ENCODE peak calls at places on chromosomes 1 and 21, in nine cellular contexts. One of them, this sample, is unnamed. For H3K9me3 and H3K36me3, the result is how much of the 10 kb centered on the place peaks cover.

GRCh38 chr1:24438423-24438901 is 22.9 kb downstream of the NIPAL3 start:
- DNase-seq in PC-9: no peak
- DNase-seq in ovary: no peak
- DNase-seq in OCI-LY7: no peak
- DNase-seq in psoas muscle: peak
- DNase-seq in CD8-positive, alpha-beta T cell: no peak
- DNase-seq in astrocyte: no peak
- DNase-seq in A673: no peak
- DNase-seq in suprapubic skin: peak
- DNase-seq in this sample: no peak

GRCh38 chr1:35637401-35637809 is 3.9 kb downstream of the PSMB2 start:
- DNase-seq in astrocyte: peak
- DNase-seq in A673: peak
- DNase-seq in psoas muscle: no peak
- DNase-seq in CD8-positive, alpha-beta T cell: no peak
- DNase-seq in ovary: no peak
- DNase-seq in OCI-LY7: peak
- DNase-seq in suprapubic skin: no peak
- DNase-seq in PC-9: peak
- DNase-seq in this sample: no peak

GRCh38 chr1:115865704-115866380 is 24.9 kb upstream of the NHLH2 start:
- DNase-seq in psoas muscle: no peak
- DNase-seq in ovary: no peak
- DNase-seq in suprapubic skin: no peak
- DNase-seq in OCI-LY7: no peak
- DNase-seq in PC-9: no peak
- DNase-seq in A673: no peak
- DNase-seq in astrocyte: no peak
- DNase-seq in CD8-positive, alpha-beta T cell: no peak
- DNase-seq in this sample: no peak

GRCh38 chr1:184160236-184160635 is 108.7 kb downstream of the TSEN15 start:
- DNase-seq in psoas muscle: no peak
- DNase-seq in suprapubic skin: no peak
- DNase-seq in OCI-LY7: no peak
- DNase-seq in astrocyte: peak
- DNase-seq in PC-9: peak
- DNase-seq in ovary: no peak
- DNase-seq in CD8-positive, alpha-beta T cell: no peak
- DNase-seq in A673: peak
- DNase-seq in this sample: no peak

GRCh38 chr1:173410133-173410793 is 66.9 kb upstream of the PRDX6 start:
- DNase-seq in PC-9: no peak
- DNase-seq in astrocyte: peak
- DNase-seq in ovary: no peak
- DNase-seq in CD8-positive, alpha-beta T cell: no peak
- DNase-seq in OCI-LY7: peak
- DNase-seq in suprapubic skin: no peak
- DNase-seq in psoas muscle: no peak
- DNase-seq in A673: no peak
- DNase-seq in this sample: no peak

GRCh38 chr1:202501281-202501680 is 152.8 kb downstream of the PPP1R12B start:
- DNase-seq in A673: peak
- DNase-seq in psoas muscle: no peak
- DNase-seq in OCI-LY7: peak
- DNase-seq in PC-9: no peak
- DNase-seq in CD8-positive, alpha-beta T cell: no peak
- DNase-seq in ovary: no peak
- DNase-seq in suprapubic skin: no peak
- DNase-seq in astrocyte: peak
- DNase-seq in this sample: peak

GRCh38 chr1:97094257-97094972 is 372.8 kb downstream of the PTBP2 start:
- DNase-seq in A673: peak
- DNase-seq in CD8-positive, alpha-beta T cell: no peak
- DNase-seq in ovary: no peak
- DNase-seq in astrocyte: peak
- DNase-seq in suprapubic skin: no peak
- DNase-seq in psoas muscle: no peak
- DNase-seq in OCI-LY7: no peak
- DNase-seq in PC-9: peak
- DNase-seq in this sample: no peak

GRCh38 chr1:180626711-180627110 is 5.1 kb upstream of the XPR1 start:
- DNase-seq in CD8-positive, alpha-beta T cell: no peak
- DNase-seq in OCI-LY7: no peak
- DNase-seq in A673: no peak
- DNase-seq in astrocyte: no peak
- DNase-seq in PC-9: no peak
- DNase-seq in suprapubic skin: no peak
- DNase-seq in ovary: no peak
- DNase-seq in psoas muscle: no peak
- DNase-seq in this sample: no peak

GRCh38 chr1:6178751-6179563 is 1.2 kb downstream of the CHD5 start:
- DNase-seq in OCI-LY7: no peak
- DNase-seq in psoas muscle: no peak
- DNase-seq in A673: no peak
- DNase-seq in astrocyte: no peak
- DNase-seq in CD8-positive, alpha-beta T cell: no peak
- DNase-seq in ovary: no peak
- DNase-seq in PC-9: no peak
- DNase-seq in suprapubic skin: no peak
- DNase-seq in this sample: no peak

GRCh38 chr1:187892640-187893039 is 1063.9 kb downstream of the PLA2G4A start:
- DNase-seq in ovary: no peak
- DNase-seq in A673: no peak
- DNase-seq in psoas muscle: no peak
- DNase-seq in astrocyte: no peak
- DNase-seq in CD8-positive, alpha-beta T cell: no peak
- DNase-seq in suprapubic skin: no peak
- DNase-seq in OCI-LY7: no peak
- DNase-seq in PC-9: no peak
- DNase-seq in this sample: no peak

GRCh38 chr1:204102719-204103118 is 29.8 kb downstream of the SOX13 start:
- DNase-seq in A673: no peak
- DNase-seq in psoas muscle: no peak
- DNase-seq in astrocyte: peak
- DNase-seq in ovary: no peak
- DNase-seq in PC-9: peak
- DNase-seq in CD8-positive, alpha-beta T cell: no peak
- DNase-seq in suprapubic skin: no peak
- DNase-seq in OCI-LY7: no peak
- DNase-seq in this sample: no peak

GRCh38 chr1:173084292-173084691 is 33.6 kb upstream of the TNFSF18 start:
- DNase-seq in psoas muscle: no peak
- DNase-seq in CD8-positive, alpha-beta T cell: no peak
- DNase-seq in A673: no peak
- DNase-seq in OCI-LY7: no peak
- DNase-seq in astrocyte: peak
- DNase-seq in PC-9: no peak
- DNase-seq in suprapubic skin: no peak
- DNase-seq in ovary: no peak
- DNase-seq in this sample: no peak

GRCh38 chr1:96710708-96711477 is 10.7 kb upstream of the PTBP2 start:
- DNase-seq in A673: no peak
- DNase-seq in ovary: no peak
- DNase-seq in OCI-LY7: no peak
- DNase-seq in psoas muscle: no peak
- DNase-seq in astrocyte: peak
- DNase-seq in CD8-positive, alpha-beta T cell: no peak
- DNase-seq in PC-9: no peak
- DNase-seq in suprapubic skin: no peak
- DNase-seq in this sample: no peak

GRCh38 chr1:3185896-3186525 is 117.0 kb downstream of the PRDM16 start:
- DNase-seq in PC-9: no peak
- DNase-seq in ovary: no peak
- DNase-seq in suprapubic skin: no peak
- DNase-seq in OCI-LY7: no peak
- DNase-seq in A673: no peak
- DNase-seq in psoas muscle: no peak
- DNase-seq in astrocyte: no peak
- DNase-seq in CD8-positive, alpha-beta T cell: no peak
- DNase-seq in this sample: no peak
- H3K9me3 ChIP-seq in PC-9: under half
- H3K9me3 ChIP-seq in ovary: under half
- H3K9me3 ChIP-seq in suprapubic skin: under half
- H3K9me3 ChIP-seq in OCI-LY7: under half
- H3K9me3 ChIP-seq in A673: under half
- H3K9me3 ChIP-seq in psoas muscle: under half
- H3K9me3 ChIP-seq in astrocyte: under half
- H3K9me3 ChIP-seq in CD8-positive, alpha-beta T cell: under half
- H3K9me3 ChIP-seq in this sample: under half

GRCh38 chr1:211749251-211749650 is 73.8 kb upstream of the NEK2 start:
- DNase-seq in A673: no peak
- DNase-seq in suprapubic skin: no peak
- DNase-seq in PC-9: no peak
- DNase-seq in CD8-positive, alpha-beta T cell: no peak
- DNase-seq in OCI-LY7: no peak
- DNase-seq in astrocyte: no peak
- DNase-seq in psoas muscle: no peak
- DNase-seq in ovary: no peak
- DNase-seq in this sample: no peak
- H3K36me3 ChIP-seq in A673: under half
- H3K36me3 ChIP-seq in suprapubic skin: under half
- H3K36me3 ChIP-seq in PC-9: under half
- H3K36me3 ChIP-seq in CD8-positive, alpha-beta T cell: under half
- H3K36me3 ChIP-seq in OCI-LY7: under half
- H3K36me3 ChIP-seq in astrocyte: under half
- H3K36me3 ChIP-seq in psoas muscle: half or more
- H3K36me3 ChIP-seq in ovary: under half
- H3K36me3 ChIP-seq in this sample: under half

GRCh38 chr21:46228345-46229051 is at the start of gene LSS:
- DNase-seq in ovary: peak
- DNase-seq in OCI-LY7: peak
- DNase-seq in PC-9: peak
- DNase-seq in suprapubic skin: peak
- DNase-seq in A673: peak
- DNase-seq in psoas muscle: peak
- DNase-seq in CD8-positive, alpha-beta T cell: peak
- DNase-seq in astrocyte: peak
- DNase-seq in this sample: peak

GRCh38 chr21:46229133-46229922 is 754 bp upstream of the LSS start:
- DNase-seq in OCI-LY7: no peak
- DNase-seq in ovary: peak
- DNase-seq in PC-9: no peak
- DNase-seq in CD8-positive, alpha-beta T cell: no peak
- DNase-seq in A673: no peak
- DNase-seq in psoas muscle: no peak
- DNase-seq in suprapubic skin: no peak
- DNase-seq in astrocyte: no peak
- DNase-seq in this sample: no peak

GRCh38 chr21:46226146-46226545 is 2.4 kb downstream of the LSS start:
- DNase-seq in CD8-positive, alpha-beta T cell: no peak
- DNase-seq in astrocyte: no peak
- DNase-seq in suprapubic skin: no peak
- DNase-seq in A673: no peak
- DNase-seq in psoas muscle: no peak
- DNase-seq in OCI-LY7: no peak
- DNase-seq in PC-9: no peak
- DNase-seq in ovary: no peak
- DNase-seq in this sample: no peak

GRCh38 chr21:46227811-46228344 is 696 bp downstream of the LSS start:
- DNase-seq in PC-9: no peak
- DNase-seq in suprapubic skin: no peak
- DNase-seq in psoas muscle: no peak
- DNase-seq in astrocyte: no peak
- DNase-seq in ovary: no peak
- DNase-seq in OCI-LY7: peak
- DNase-seq in CD8-positive, alpha-beta T cell: no peak
- DNase-seq in A673: no peak
- DNase-seq in this sample: no peak

GRCh38 chr21:46226920-46227599 is 1.5 kb downstream of the LSS start:
- DNase-seq in CD8-positive, alpha-beta T cell: no peak
- DNase-seq in astrocyte: peak
- DNase-seq in A673: peak
- DNase-seq in suprapubic skin: no peak
- DNase-seq in ovary: no peak
- DNase-seq in psoas muscle: no peak
- DNase-seq in PC-9: no peak
- DNase-seq in OCI-LY7: peak
- DNase-seq in this sample: peak
- H3K4me3 ChIP-seq in CD8-positive, alpha-beta T cell: peak
- H3K4me3 ChIP-seq in astrocyte: peak
- H3K4me3 ChIP-seq in A673: peak
- H3K4me3 ChIP-seq in suprapubic skin: peak
- H3K4me3 ChIP-seq in ovary: peak
- H3K4me3 ChIP-seq in psoas muscle: peak
- H3K4me3 ChIP-seq in PC-9: peak
- H3K4me3 ChIP-seq in OCI-LY7: peak
- H3K4me3 ChIP-seq in this sample: peak

GRCh38 chr1:49416758-49417157 is 607.0 kb downstream of the AGBL4 start:
- DNase-seq in psoas muscle: no peak
- DNase-seq in PC-9: no peak
- DNase-seq in astrocyte: no peak
- DNase-seq in OCI-LY7: no peak
- DNase-seq in ovary: no peak
- DNase-seq in CD8-positive, alpha-beta T cell: no peak
- DNase-seq in A673: no peak
- DNase-seq in suprapubic skin: no peak
- DNase-seq in this sample: no peak
- H3K9me3 ChIP-seq in psoas muscle: under half
- H3K9me3 ChIP-seq in PC-9: under half
- H3K9me3 ChIP-seq in astrocyte: under half
- H3K9me3 ChIP-seq in OCI-LY7: under half
- H3K9me3 ChIP-seq in ovary: under half
- H3K9me3 ChIP-seq in CD8-positive, alpha-beta T cell: under half
- H3K9me3 ChIP-seq in A673: under half
- H3K9me3 ChIP-seq in suprapubic skin: under half
- H3K9me3 ChIP-seq in this sample: under half

GRCh38 chr1:235111107-235111506 is 17.5 kb downstream of the TOMM20 start:
- DNase-seq in A673: no peak
- DNase-seq in CD8-positive, alpha-beta T cell: no peak
- DNase-seq in PC-9: no peak
- DNase-seq in psoas muscle: no peak
- DNase-seq in ovary: no peak
- DNase-seq in astrocyte: no peak
- DNase-seq in suprapubic skin: no peak
- DNase-seq in OCI-LY7: no peak
- DNase-seq in this sample: no peak
- H3K36me3 ChIP-seq in A673: under half
- H3K36me3 ChIP-seq in CD8-positive, alpha-beta T cell: under half
- H3K36me3 ChIP-seq in PC-9: under half
- H3K36me3 ChIP-seq in psoas muscle: half or more
- H3K36me3 ChIP-seq in ovary: under half
- H3K36me3 ChIP-seq in astrocyte: half or more
- H3K36me3 ChIP-seq in suprapubic skin: half or more
- H3K36me3 ChIP-seq in OCI-LY7: half or more
- H3K36me3 ChIP-seq in this sample: half or more

This sample was measured in SJCRH30.